ENCODE peak calls at places on chromosomes 1 and 21, in four cellular contexts. R, D, Z and V are unnamed samples.
A peak's percentile ranks its signal among the peaks of the same experiment; 100 is the strongest.

GRCh38 chr1:60906039-60906438 is 176.3 kb upstream of the NFIA start:
- DNase-seq in R (no peak), D (no peak), Z (no peak), V (no peak)

GRCh38 chr21:14862794-14863720 is 201.7 kb downstream of the NRIP1 start:
- DNase-seq in R (no peak), D (no peak), Z (peak; percentile 56), V (no peak)

GRCh38 chr1:208007319-208007937 is 96.5 kb upstream of the CD34 start:
- DNase-seq in R (no peak), D (no peak), Z (no peak), V (no peak)

GRCh38 chr1:10171995-10172669 is 38.2 kb upstream of the KIF1B start:
- DNase-seq in R (no peak), D (no peak), Z (no peak), V (no peak)

GRCh38 chr1:1101503-1101902 is 14.4 kb downstream of the C1orf159 start:
- DNase-seq in R (no peak), D (no peak), Z (no peak), V (no peak)

GRCh38 chr1:4700801-4701200 is 46.4 kb downstream of the AJAP1 start:
- DNase-seq in R (no peak), D (no peak), Z (no peak), V (no peak)

GRCh38 chr1:107782192-107782845 is 182.7 kb downstream of the VAV3 start:
- DNase-seq in R (no peak), D (peak; percentile 11), Z (peak; percentile 78), V (no peak)

GRCh38 chr1:1207254-1207902 is 986 bp upstream of the TNFRSF18 start:
- DNase-seq in R (no peak), D (no peak), Z (no peak), V (no peak)

GRCh38 chr21:45326834-45327457 is 39.3 kb upstream of the POFUT2 start:
- DNase-seq in R (no peak), D (no peak), Z (no peak), V (no peak)

GRCh38 chr1:44212355-44213221 is 683 bp upstream of the DMAP1 start:
- DNase-seq in R (no peak), D (no peak), Z (no peak), V (no peak)

GRCh38 chr1:118978914-118979701 is 9.0 kb downstream of the TBX15 start:
- DNase-seq in R (no peak), D (no peak), Z (no peak), V (no peak)

GRCh38 chr21:18384771-18385170 is 18.8 kb downstream of the TMPRSS15 start:
- DNase-seq in R (no peak), D (no peak), Z (peak; percentile 60), V (no peak)

GRCh38 chr1:32071758-32072621 is 749 bp upstream of the TMEM39B start:
- DNase-seq in R (no peak), D (peak; percentile 5), Z (peak; percentile 75), V (no peak)

GRCh38 chr1:39359028-39359570 is 132.3 kb upstream of the BMP8A start:
- DNase-seq in R (no peak), D (no peak), Z (peak; percentile 61), V (no peak)

GRCh38 chr1:18037651-18038050 is 69.9 kb upstream of the IGSF21 start:
- DNase-seq in R (no peak), D (no peak), Z (no peak), V (no peak)

GRCh38 chr1:53048960-53049573 is 12.9 kb upstream of the PODN start:
- DNase-seq in R (no peak), D (no peak), Z (no peak), V (no peak)

GRCh38 chr1:85846706-85847105 is 138.5 kb upstream of the ZNHIT6 start:
- DNase-seq in R (no peak), D (no peak), Z (no peak), V (no peak)

GRCh38 chr1:26321315-26322041 is 3.7 kb downstream of the CD52 start:
- DNase-seq in R (peak; percentile 89), D (peak; percentile 43), Z (peak; percentile 88), V (peak; percentile 91)

GRCh38 chr1:37999434-38000232 is 5.7 kb downstream of the FHL3 start:
- DNase-seq in R (peak; percentile 59), D (no peak), Z (peak; percentile 66), V (no peak)

GRCh38 chr1:206526064-206526911 is 19.0 kb downstream of the RASSF5 start:
- DNase-seq in R (no peak), D (no peak), Z (no peak), V (no peak)

GRCh38 chr1:226424228-226425003 is 16.5 kb upstream of the PARP1 start:
- DNase-seq in R (no peak), D (no peak), Z (peak; percentile 61), V (no peak)

GRCh38 chr1:86487131-86487804 is 18.5 kb downstream of the CLCA1 start:
- DNase-seq in R (no peak), D (peak; percentile 98), Z (peak; percentile 75), V (no peak)

GRCh38 chr1:109423498-109423897 is 2.8 kb downstream of the PSMA5 start:
- DNase-seq in R (no peak), D (no peak), Z (no peak), V (no peak)

GRCh38 chr1:109425902-109426277 is 358 bp downstream of the PSMA5 start:
- DNase-seq in R (no peak), D (no peak), Z (peak; percentile 45), V (no peak)

GRCh38 chr1:109427171-109427467 is 871 bp upstream of the PSMA5 start:
- DNase-seq in R (no peak), D (no peak), Z (peak; percentile 28), V (no peak)

GRCh38 chr1:109426278-109427170 is at the start of gene PSMA5:
- DNase-seq in R (peak; percentile 98), D (peak; percentile 98), Z (peak; percentile 100), V (peak; percentile 81)

DNA sequence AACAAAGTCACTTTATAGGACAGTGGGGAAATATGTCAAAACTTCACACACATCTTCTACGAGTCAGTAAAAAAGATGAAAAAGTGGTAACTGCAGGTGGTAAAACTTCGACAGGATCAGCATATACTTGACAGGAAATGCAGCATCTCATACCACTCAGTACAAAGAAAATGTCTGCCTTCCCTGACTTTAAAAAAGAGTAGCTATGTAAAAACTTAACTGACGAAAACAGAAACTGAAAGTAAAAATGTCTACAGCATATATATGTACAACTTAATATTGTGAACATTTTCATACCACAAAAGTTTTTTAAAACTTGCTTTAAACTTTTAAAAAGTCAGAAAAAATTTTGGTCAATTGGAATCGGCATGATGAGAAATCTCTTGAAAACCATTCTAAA is 857 bp downstream of the PSMA5 start:
- DNase-seq in R (no peak), D (no peak), Z (peak; percentile 63), V (no peak)
- TF ChIP-seq CTCF in R (no peak), D (no peak), Z (no peak), V (no peak)

DNA sequence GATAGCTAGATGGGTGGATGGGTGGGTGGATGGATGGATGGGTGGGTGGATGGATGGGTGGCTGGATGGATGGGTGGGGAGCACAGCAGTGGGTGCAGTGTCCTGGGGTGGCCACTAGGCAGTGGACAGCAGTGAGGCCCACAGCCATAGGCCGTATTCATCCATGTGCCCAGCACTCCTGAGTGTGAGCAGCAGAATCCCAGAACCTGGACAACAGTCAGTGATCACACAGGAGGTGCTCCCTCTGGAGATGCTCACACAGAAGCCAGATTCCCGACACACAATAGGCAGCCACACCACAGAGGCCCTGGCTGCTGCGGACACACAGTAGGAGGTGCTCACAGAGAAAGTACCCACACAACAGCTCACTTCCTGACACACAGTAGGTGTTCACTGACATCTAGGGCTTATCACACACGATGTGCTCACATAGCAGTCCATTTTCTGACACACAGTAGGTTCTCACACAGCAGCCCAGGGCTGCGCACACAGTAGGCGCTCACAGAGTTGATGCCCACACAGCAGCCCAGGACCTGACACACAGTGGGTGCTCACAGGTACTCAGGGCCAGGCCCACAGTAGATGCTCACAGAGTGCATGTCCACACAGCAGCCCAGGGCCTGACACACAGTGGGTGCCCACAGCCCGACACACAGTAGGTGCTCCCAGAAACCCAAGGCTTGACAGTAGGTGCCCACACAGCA is 64.0 kb downstream of the RAP1GAP start:
- DNase-seq in R (no peak), D (no peak), Z (no peak), V (no peak)
- TF ChIP-seq CTCF in R (no peak), D (no peak), Z (no peak), V (no peak)

DNA sequence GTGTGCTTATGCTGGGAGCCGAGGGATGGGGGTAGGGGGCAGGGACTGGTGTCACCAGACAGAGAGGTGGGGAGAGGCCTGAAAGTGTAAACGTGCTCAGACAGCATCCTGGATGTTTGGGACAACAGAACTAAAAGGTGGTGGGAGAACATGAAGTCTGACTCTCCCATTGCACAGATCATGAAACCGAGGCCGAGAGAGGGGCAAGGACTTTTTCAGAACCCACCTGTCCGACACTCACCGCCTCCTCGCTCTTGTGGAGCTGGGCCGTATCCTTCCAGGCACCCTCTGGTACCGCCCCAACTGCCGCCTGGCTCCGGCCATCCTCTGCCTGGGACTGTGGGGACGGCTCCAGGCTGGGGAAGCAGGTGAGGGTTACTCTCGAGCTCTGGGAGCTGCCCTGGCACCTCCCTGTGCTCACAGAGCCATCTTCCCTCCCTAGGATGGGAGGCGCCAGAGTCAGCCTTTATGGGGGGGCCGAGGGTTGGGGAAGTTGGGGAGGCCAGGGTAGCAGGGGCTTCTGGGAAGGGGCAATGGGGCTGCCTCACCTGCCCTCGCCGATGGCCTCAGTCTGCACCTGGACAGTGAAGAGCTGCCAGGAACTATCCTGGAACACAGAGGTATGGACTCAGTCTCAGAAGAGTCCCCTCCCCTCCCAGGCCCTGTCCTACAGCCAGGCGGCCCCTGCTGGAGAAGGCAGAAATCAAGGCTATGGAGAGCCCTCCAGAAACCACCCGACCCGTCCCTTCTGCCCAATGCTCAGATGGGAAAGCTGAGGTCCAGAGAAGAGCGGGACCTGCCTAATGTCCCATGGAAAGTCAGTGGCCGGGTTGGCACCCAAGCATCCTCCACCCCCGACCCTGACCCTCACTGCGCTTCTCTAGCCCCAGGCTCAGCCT is 7.0 kb downstream of the ATP13A2 start:
- DNase-seq in R (peak; percentile 37), D (no peak), Z (no peak), V (no peak)
- TF ChIP-seq CTCF in R (peak; percentile 32), D (peak; percentile 22), Z (peak; percentile 40), V (no peak)

GRCh38 chr1:159864262-159864661 is 1.8 kb upstream of the VSIG8 start:
- DNase-seq in R (no peak), D (no peak), Z (no peak), V (no peak)

GRCh38 chr1:159861218-159861617 is 1.2 kb downstream of the VSIG8 start:
- DNase-seq in R (no peak), D (no peak), Z (no peak), V (no peak)

GRCh38 chr1:159862031-159862430 is 426 bp downstream of the VSIG8 start:
- DNase-seq in R (no peak), D (no peak), Z (no peak), V (no peak)

GRCh38 chr1:159860456-159860855 is 2.0 kb downstream of the VSIG8 start:
- DNase-seq in R (no peak), D (no peak), Z (no peak), V (no peak)

DNA sequence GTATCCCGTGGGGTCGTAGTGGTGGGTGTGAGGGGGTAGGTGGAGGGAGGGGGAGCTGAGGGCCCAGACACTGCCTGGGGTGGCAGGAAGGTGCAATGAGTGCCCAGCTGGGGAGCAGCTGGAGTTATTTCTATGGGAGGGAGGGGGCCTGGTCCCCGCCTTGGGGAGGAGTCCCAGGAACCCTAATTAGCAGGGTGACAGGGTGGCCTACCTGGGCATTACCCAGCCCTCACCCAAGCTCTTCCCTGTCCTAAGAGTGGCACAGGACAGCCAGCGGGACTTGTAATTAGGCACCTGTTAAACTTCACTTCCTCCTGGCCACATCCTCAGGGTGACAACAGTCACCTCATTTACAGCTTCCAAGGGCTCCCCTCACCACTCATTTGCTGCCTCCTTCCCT is at the start of gene VSIG8:
- DNase-seq in R (no peak), D (no peak), Z (no peak), V (no peak)
- TF ChIP-seq CTCF in R (no peak), D (no peak), Z (no peak), V (no peak)

GRCh38 chr1:14255711-14256110 is 342.8 kb upstream of the KAZN start:
- DNase-seq in R (no peak), D (no peak), Z (peak; percentile 13), V (no peak)
- TF ChIP-seq CTCF in R (no peak), D (no peak), Z (no peak), V (no peak)